ENCODE peak calls at places on chromosomes 4 and X, in six cellular contexts. U, Z, F, H, Y and G are unnamed samples.

GRCh38 chr4:165656399-165656798 is 216.6 kb upstream of the TLL1 start:
- DNase-seq in U (no peak), Z (no peak), F (no peak), H (no peak), Y (no peak), G (peak; percentile 33)

GRCh38 chrX:19019996-19020395 is 36.1 kb upstream of the PHKA2 start:
- DNase-seq in U (no peak), Z (no peak), F (no peak), H (no peak), Y (no peak), G (no peak)

GRCh38 chrX:118231464-118231863 is 114.4 kb upstream of the WDR44 start:
- DNase-seq in U (no peak), Z (no peak), F (no peak), H (no peak), Y (no peak), G (no peak)

GRCh38 chr4:27913738-27914137 is 1053.1 kb downstream of the STIM2 start:
- DNase-seq in U (no peak), Z (no peak), F (no peak), H (no peak), Y (peak; percentile 51), G (no peak)

GRCh38 chrX:124406294-124407013 is 60.1 kb downstream of the SH2D1A start:
- DNase-seq in U (peak; percentile 83), Z (peak; percentile 31), F (peak; percentile 66), H (peak; percentile 81), Y (peak; percentile 93), G (peak; percentile 85)

GRCh38 chr4:4289575-4289929 is 402 bp downstream of the LYAR start:
- DNase-seq in U (peak; percentile 68), Z (no peak), F (peak; percentile 15), H (no peak), Y (peak; percentile 9), G (no peak)

GRCh38 chr4:617644-618330 is 7.6 kb upstream of the PDE6B start:
- DNase-seq in U (no peak), Z (no peak), F (no peak), H (peak; percentile 45), Y (peak; percentile 68), G (no peak)

GRCh38 chrX:776529-777230 is 146.1 kb downstream of the SHOX start:
- DNase-seq in U (no peak), Z (peak; percentile 57), F (no peak), H (no peak), Y (peak; percentile 52), G (no peak)

GRCh38 chrX:102008901-102009300 is 77.1 kb upstream of the ZMAT1 start:
- DNase-seq in U (no peak), Z (no peak), F (no peak), H (no peak), Y (no peak), G (no peak)

GRCh38 chr4:80875642-80876041 is 154.9 kb upstream of the BMP3 start:
- DNase-seq in U (no peak), Z (no peak), F (no peak), H (no peak), Y (no peak), G (no peak)

GRCh38 chrX:3184176-3184930 is 143.1 kb downstream of the ARSF start:
- DNase-seq in U (peak; percentile 69), Z (no peak), F (no peak), H (no peak), Y (no peak), G (no peak)

GRCh38 chr4:175369087-175369486 is 443.0 kb downstream of the GPM6A start:
- DNase-seq in U (peak; percentile 72), Z (no peak), F (no peak), H (peak; percentile 57), Y (no peak), G (no peak)

GRCh38 chr4:46196086-46196485 is 72.2 kb upstream of the GABRG1 start:
- DNase-seq in U (no peak), Z (no peak), F (no peak), H (no peak), Y (no peak), G (peak; percentile 44)

GRCh38 chrX:131704136-131704695 is 160.3 kb downstream of the OR13H1 start:
- DNase-seq in U (peak; percentile 12), Z (no peak), F (peak; percentile 83), H (peak; percentile 69), Y (peak; percentile 37), G (peak; percentile 85)

GRCh38 chr4:101201421-101201820 is 145.9 kb downstream of the PPP3CA start:
- DNase-seq in U (no peak), Z (no peak), F (no peak), H (peak; percentile 69), Y (no peak), G (no peak)

GRCh38 chrX:45667666-45668065 is 467.0 kb upstream of the DIPK2B start:
- DNase-seq in U (no peak), Z (peak; percentile 35), F (no peak), H (peak; percentile 8), Y (peak; percentile 47), G (no peak)

GRCh38 chr4:111475001-111475400 is 670.3 kb upstream of the FAM241A start:
- DNase-seq in U (peak; percentile 55), Z (peak; percentile 38), F (no peak), H (peak; percentile 6), Y (peak; percentile 52), G (peak; percentile 31)

GRCh38 chr4:86976801-86977485 is 42.1 kb downstream of the AFF1 start:
- DNase-seq in U (no peak), Z (no peak), F (no peak), H (peak; percentile 84), Y (peak; percentile 60), G (no peak)

GRCh38 chr4:152719856-152720556 is 40.2 kb upstream of the TMEM154 start:
- DNase-seq in U (no peak), Z (no peak), F (no peak), H (peak; percentile 59), Y (peak; percentile 30), G (peak; percentile 52)

GRCh38 chrX:105483011-105483410 is 262.5 kb upstream of the TEX13A start:
- DNase-seq in U (no peak), Z (no peak), F (no peak), H (peak; percentile 95), Y (peak; percentile 64), G (no peak)

GRCh38 chr4:119268466-119268865 is 53.5 kb downstream of the FABP2 start:
- DNase-seq in U (no peak), Z (no peak), F (no peak), H (peak; percentile 27), Y (no peak), G (no peak)

GRCh38 chrX:123648028-123648810 is 84.6 kb downstream of the THOC2 start:
- DNase-seq in U (peak; percentile 44), Z (no peak), F (no peak), H (no peak), Y (peak; percentile 37), G (peak; percentile 44)

GRCh38 chr4:165684177-165684870 is 188.7 kb upstream of the TLL1 start:
- DNase-seq in U (peak; percentile 46), Z (no peak), F (no peak), H (peak; percentile 90), Y (peak; percentile 90), G (no peak)

GRCh38 chr4:98928131-98928504 is 815 bp downstream of the EIF4E start:
- DNase-seq in U (peak; percentile 92), Z (peak; percentile 64), F (peak; percentile 68), H (peak; percentile 80), Y (peak; percentile 57), G (peak; percentile 91)

GRCh38 chr4:10640535-10641159 is 43.9 kb downstream of the CLNK start:
- DNase-seq in U (no peak), Z (no peak), F (no peak), H (peak; percentile 56), Y (no peak), G (no peak)

DNA sequence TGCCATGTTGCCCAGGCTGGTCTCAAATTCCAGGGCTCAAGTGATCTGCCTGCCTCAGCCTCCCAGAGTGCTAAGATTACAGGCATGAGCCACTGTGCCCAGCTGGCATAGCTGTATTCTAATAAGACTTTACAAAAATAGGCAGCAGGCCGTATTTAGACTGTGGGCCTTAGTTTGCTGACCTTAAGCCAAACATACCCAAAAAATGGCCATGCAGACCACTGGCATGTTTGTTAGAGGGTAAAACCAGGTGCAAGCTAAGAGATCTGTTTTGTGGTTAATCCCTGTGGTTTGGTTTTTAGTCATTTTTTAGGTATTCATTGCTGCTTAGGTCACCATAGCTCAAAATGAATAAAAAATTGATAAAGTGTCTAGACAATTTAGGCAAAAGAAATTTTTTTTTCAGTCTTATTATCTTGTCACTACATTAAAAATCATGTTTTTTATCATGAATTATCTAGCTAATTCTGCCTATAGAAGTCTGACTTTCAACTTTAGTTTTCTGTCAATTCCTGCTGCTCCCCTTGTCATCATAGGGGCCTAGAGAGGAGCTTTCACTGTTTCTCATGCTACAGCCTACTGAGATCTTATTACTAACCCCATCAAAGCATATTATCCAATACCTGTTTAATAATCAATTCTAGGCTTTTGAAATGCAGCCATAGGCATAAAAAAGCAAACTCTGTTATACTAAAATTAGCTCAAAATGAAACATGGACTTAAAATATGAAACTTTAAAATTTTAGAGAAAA is 7.5 kb upstream of the SPINK2 start:
- DNase-seq in U (peak; percentile 4), Z (no peak), F (peak; percentile 91), H (peak; percentile 51), Y (peak; percentile 60), G (no peak)
- TF ChIP-seq EZH2 in U (no peak), Z (no peak), F (no peak), H (no peak), Y (no peak), G (no peak)

GRCh38 chr4:143514432-143514831 is 930 bp downstream of the SMARCA5 start:
- DNase-seq in U (peak; percentile 77), Z (no peak), F (peak; percentile 30), H (peak; percentile 48), Y (peak; percentile 33), G (peak; percentile 52)

GRCh38 chr4:143512978-143513313 is 556 bp upstream of the SMARCA5 start:
- DNase-seq in U (no peak), Z (no peak), F (no peak), H (no peak), Y (no peak), G (no peak)

GRCh38 chr4:143515905-143516304 is 2.4 kb downstream of the SMARCA5 start:
- DNase-seq in U (no peak), Z (no peak), F (no peak), H (no peak), Y (no peak), G (no peak)

GRCh38 chr4:143513314-143514211 is at the start of gene SMARCA5:
- DNase-seq in U (peak; percentile 99), Z (peak; percentile 97), F (peak; percentile 99), H (peak; percentile 99), Y (peak; percentile 99), G (peak; percentile 99)

GRCh38 chr4:143517764-143518163 is 4.3 kb downstream of the SMARCA5 start:
- DNase-seq in U (no peak), Z (no peak), F (no peak), H (no peak), Y (no peak), G (no peak)
- TF ChIP-seq EZH2 in U (no peak), Z (no peak), F (no peak), H (no peak), Y (no peak), G (no peak)

GRCh38 chrX:34826964-34827363 is 115.6 kb upstream of the FAM47B start:
- DNase-seq in U (no peak), Z (no peak), F (no peak), H (no peak), Y (no peak), G (no peak)
- TF ChIP-seq EZH2 in U (no peak), Z (no peak), F (no peak), H (no peak), Y (no peak), G (no peak)

DNA sequence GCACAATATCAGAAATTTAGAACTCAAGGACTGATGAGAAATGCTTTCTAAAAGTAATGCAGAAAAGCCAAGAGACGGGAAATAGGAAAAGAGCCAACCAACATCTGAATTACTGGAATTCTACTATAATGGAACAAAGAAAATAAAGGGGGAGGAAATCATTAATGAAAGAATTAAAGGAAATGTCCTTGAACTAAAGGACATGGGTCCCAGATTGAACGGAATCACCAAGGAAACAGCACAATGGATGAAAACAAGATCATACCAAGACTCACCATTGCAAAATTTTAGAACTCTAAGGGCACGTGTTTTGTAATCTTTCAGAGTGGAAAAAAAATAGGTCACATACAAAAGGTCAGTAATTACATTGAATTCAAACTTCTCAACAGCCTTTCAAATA is 35.9 kb downstream of the HPGDS start:
- DNase-seq in U (peak; percentile 19), Z (no peak), F (no peak), H (no peak), Y (no peak), G (no peak)
- TF ChIP-seq EZH2 in U (no peak), Z (no peak), F (no peak), H (no peak), Y (no peak), G (no peak)